ENCODE peak calls at places on chromosomes 3 and 15, in eight cellular contexts. T is H9, Z is uterus, C is lower lobe of right lung, D is tibial nerve, W is spleen, J is IMR-90, L is heart right ventricle. I is an unnamed sample. For H3K4me1, the result is how much of the 10 kb centered on the place peaks cover.

GRCh38 chr3:38125305-38126120 is 11.4 kb downstream of the ACAA1 start:
- DNase-seq in T (no peak), Z (no peak), C (no peak), D (no peak), W (no peak), J (no peak), L (no peak), I (no peak)

GRCh38 chr15:61660579-61660978 is 399.7 kb downstream of the VPS13C start:
- DNase-seq in T (no peak), Z (peak), C (no peak), D (peak), W (no peak), J (peak), L (no peak), I (peak)

GRCh38 chr15:77738441-77739437 is 106.0 kb upstream of the LINGO1 start:
- DNase-seq in T (peak), Z (no peak), C (no peak), D (no peak), W (no peak), J (no peak), L (no peak), I (no peak)

GRCh38 chr15:83734487-83734886 is 80.6 kb downstream of the ADAMTSL3 start:
- DNase-seq in T (peak), Z (no peak), C (no peak), D (no peak), W (no peak), J (no peak), L (no peak), I (peak)

GRCh38 chr15:80838012-80838411 is 58.8 kb downstream of the CEMIP start:
- DNase-seq in T (no peak), Z (no peak), C (no peak), D (no peak), W (no peak), J (no peak), L (no peak), I (no peak)

GRCh38 chr3:120506828-120507774 is 56.3 kb upstream of the FSTL1 start:
- DNase-seq in T (no peak), Z (peak), C (no peak), D (peak), W (no peak), J (peak), L (no peak), I (no peak)

GRCh38 chr15:44537728-44538240 is 837 bp downstream of the EIF3J start:
- DNase-seq in T (no peak), Z (no peak), C (no peak), D (peak), W (no peak), J (peak), L (no peak), I (peak)

GRCh38 chr3:171383206-171384018 is 76.8 kb downstream of the TNIK start:
- DNase-seq in T (no peak), Z (no peak), C (no peak), D (no peak), W (no peak), J (peak), L (no peak), I (no peak)

GRCh38 chr3:118304557-118304956 is 730.1 kb downstream of the IGSF11 start:
- DNase-seq in T (no peak), Z (no peak), C (no peak), D (no peak), W (no peak), J (no peak), L (no peak), I (no peak)

GRCh38 chr3:127551971-127552370 is 38.6 kb downstream of the TPRA1 start:
- DNase-seq in T (no peak), Z (no peak), C (no peak), D (no peak), W (no peak), J (no peak), L (no peak), I (no peak)

GRCh38 chr15:62122249-62122648 is 42.8 kb downstream of the C2CD4B start:
- DNase-seq in T (no peak), Z (no peak), C (no peak), D (no peak), W (no peak), J (no peak), L (no peak), I (no peak)

GRCh38 chr15:23444269-23444668 is 2.8 kb downstream of the GOLGA6L2 start:
- DNase-seq in T (no peak), Z (no peak), C (no peak), D (no peak), W (no peak), J (no peak), L (no peak), I (no peak)

GRCh38 chr3:54784021-54784420 is 143.8 kb downstream of the LRTM1 start:
- DNase-seq in T (no peak), Z (no peak), C (no peak), D (no peak), W (no peak), J (no peak), L (no peak), I (peak)

GRCh38 chr3:71905426-71905825 is 120.5 kb upstream of the PROK2 start:
- DNase-seq in T (no peak), Z (no peak), C (peak), D (no peak), W (peak), J (no peak), L (no peak), I (no peak)

DNA sequence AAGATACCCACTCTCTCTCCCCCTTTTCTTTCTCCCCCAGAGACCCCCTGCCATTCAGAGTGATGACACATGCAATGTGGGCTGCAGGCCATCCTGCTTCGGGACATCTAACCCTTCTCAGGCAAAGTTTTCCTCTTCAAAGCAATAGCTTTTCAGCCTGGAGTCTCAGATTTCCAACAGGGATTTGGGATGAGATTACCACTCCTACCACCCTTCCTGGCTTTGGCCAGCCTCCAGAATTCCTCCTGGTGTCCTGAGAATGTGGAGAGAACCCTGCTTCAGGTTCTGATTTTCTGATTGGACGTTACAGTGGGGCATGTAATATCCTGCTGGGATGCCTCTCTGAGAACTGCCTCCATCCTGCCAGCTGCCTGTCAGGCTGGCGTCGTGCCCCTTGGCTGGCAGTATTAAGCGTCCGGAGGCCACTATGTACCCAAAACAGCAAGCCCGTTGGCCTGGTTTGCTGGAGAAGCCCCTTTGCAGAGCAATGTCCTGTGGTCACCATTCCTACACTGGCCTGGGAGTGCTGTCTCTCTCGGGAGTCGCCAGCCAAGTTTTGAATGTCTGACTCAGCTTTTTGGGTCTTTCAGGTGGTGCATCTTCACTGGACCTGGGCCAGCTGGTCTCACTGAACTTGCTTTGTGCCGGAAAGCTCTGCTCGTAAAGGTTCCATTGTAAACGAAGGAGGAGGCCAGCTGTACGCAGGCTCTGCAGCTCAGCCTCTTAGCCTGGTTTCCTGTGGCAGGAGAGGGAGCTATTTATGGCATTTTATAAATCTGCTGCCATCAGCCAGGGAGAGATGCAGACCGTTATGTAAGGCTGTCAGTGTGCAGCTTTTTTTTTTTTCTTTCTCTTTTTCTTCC is 19.2 kb upstream of the TRAK1 start:
- DNase-seq in T (peak), Z (peak), C (peak), D (peak), W (peak), J (peak), L (peak), I (peak)
- TF ChIP-seq CTCF in T (no peak), Z (no peak), C (no peak), D (no peak), W (no peak), J (no peak), L (no peak), I (peak)

GRCh38 chr3:9401986-9402385 is 4.6 kb downstream of the SETD5 start:
- DNase-seq in T (no peak), Z (no peak), C (no peak), D (no peak), W (no peak), J (no peak), L (no peak), I (no peak)

GRCh38 chr3:9404680-9405079 is 7.3 kb downstream of the SETD5 start:
- DNase-seq in T (no peak), Z (no peak), C (no peak), D (no peak), W (no peak), J (no peak), L (no peak), I (no peak)

GRCh38 chr3:9405756-9406155 is 8.3 kb downstream of the SETD5 start:
- DNase-seq in T (no peak), Z (no peak), C (no peak), D (no peak), W (no peak), J (no peak), L (no peak), I (no peak)

GRCh38 chr3:9402410-9403228 is 5.2 kb downstream of the SETD5 start:
- DNase-seq in T (peak), Z (no peak), C (no peak), D (no peak), W (no peak), J (peak), L (no peak), I (no peak)

GRCh38 chr3:9403463-9403862 is 6.0 kb downstream of the SETD5 start:
- DNase-seq in T (no peak), Z (no peak), C (no peak), D (no peak), W (no peak), J (no peak), L (no peak), I (no peak)
- H3K4me1 ChIP-seq in T (under half), Z (under half), C (half or more), D (under half), W (half or more), J (under half), L (under half), I (half or more)

GRCh38 chr3:81419196-81419595 is 342.2 kb downstream of the GBE1 start:
- DNase-seq in T (no peak), Z (no peak), C (no peak), D (no peak), W (no peak), J (peak), L (no peak), I (no peak)
- TF ChIP-seq CTCF in T (peak), Z (no peak), C (peak), D (no peak), W (no peak), J (peak), L (peak), I (peak)

GRCh38 chr15:100338971-100339444 is 2.8 kb downstream of the ADAMTS17 start:
- DNase-seq in T (peak), Z (peak), C (no peak), D (peak), W (no peak), J (peak), L (no peak), I (peak)
- H3K4me1 ChIP-seq in T (under half), Z (under half), C (under half), D (under half), W (under half), J (under half), L (under half), I (under half)

GRCh38 chr15:57363661-57364060 is 12.6 kb upstream of the CGNL1 start:
- DNase-seq in T (no peak), Z (no peak), C (no peak), D (no peak), W (no peak), J (no peak), L (no peak), I (no peak)

GRCh38 chr15:57358611-57359010 is 17.7 kb upstream of the CGNL1 start:
- DNase-seq in T (no peak), Z (no peak), C (no peak), D (no peak), W (no peak), J (no peak), L (no peak), I (no peak)

GRCh38 chr15:57367556-57367955 is 8.7 kb upstream of the CGNL1 start:
- DNase-seq in T (no peak), Z (no peak), C (no peak), D (no peak), W (no peak), J (no peak), L (no peak), I (no peak)

DNA sequence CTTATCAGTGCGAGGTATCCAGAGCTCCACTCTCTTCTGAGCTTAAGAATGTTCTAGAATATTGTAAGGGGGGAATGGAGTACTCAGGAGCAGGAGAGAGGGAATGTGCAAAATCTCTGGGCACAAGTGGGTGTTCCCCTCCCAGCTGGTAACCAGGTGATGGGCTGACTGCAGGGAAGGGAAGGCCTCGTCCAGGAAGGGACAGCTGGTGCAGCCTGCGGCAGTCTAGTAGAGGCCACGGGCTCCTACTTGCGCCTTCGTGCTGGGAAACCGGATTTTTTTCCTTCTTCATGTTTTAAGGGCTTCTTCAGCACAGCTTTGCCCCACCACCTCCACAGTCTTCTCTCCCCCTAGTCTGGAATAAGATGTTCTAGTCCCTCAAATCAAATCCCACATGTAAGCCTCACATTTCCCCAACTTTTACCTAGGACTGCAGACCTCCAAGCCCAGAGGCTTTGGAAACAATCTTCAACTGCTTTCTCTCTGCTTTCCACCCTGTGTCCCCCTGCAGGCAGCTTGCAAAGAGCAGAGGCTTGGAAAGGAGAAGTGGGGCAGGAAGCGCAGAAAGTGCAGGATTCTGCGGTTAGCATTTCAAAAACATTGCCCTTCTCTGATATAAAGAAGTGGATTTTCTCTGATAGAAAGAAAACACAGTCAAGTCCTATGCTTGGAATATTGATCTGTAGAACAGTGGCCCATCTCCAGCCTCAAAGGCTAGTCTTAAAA is 11.9 kb upstream of the CGNL1 start:
- DNase-seq in T (peak), Z (no peak), C (no peak), D (peak), W (no peak), J (peak), L (no peak), I (no peak)
- TF ChIP-seq CTCF in T (peak), Z (no peak), C (peak), D (peak), W (no peak), J (peak), L (no peak), I (peak)